ENCODE peak calls at places on chromosomes 4 and X, in seven cellular contexts. One of them, this sample, is unnamed.

GRCh38 chr4:1754336-1754735 is 33.0 kb downstream of the TACC3 start:
- DNase-seq in AG04450: no peak
- DNase-seq in naive thymus-derived CD4-positive, alpha-beta T cell: no peak
- DNase-seq in choroid plexus epithelial cell: peak
- DNase-seq in left lung: no peak
- DNase-seq in tibial artery: no peak
- DNase-seq in mammary epithelial cell: no peak
- DNase-seq in this sample: no peak

GRCh38 chr4:118981839-118982381 is 93.3 kb downstream of the SYNPO2 start:
- DNase-seq in AG04450: peak
- DNase-seq in naive thymus-derived CD4-positive, alpha-beta T cell: peak
- DNase-seq in choroid plexus epithelial cell: peak
- DNase-seq in left lung: no peak
- DNase-seq in tibial artery: no peak
- DNase-seq in mammary epithelial cell: peak
- DNase-seq in this sample: peak

GRCh38 chr4:70997068-70997467 is 3.6 kb downstream of the DCK start:
- DNase-seq in AG04450: no peak
- DNase-seq in naive thymus-derived CD4-positive, alpha-beta T cell: no peak
- DNase-seq in choroid plexus epithelial cell: no peak
- DNase-seq in left lung: no peak
- DNase-seq in tibial artery: no peak
- DNase-seq in mammary epithelial cell: no peak
- DNase-seq in this sample: no peak

GRCh38 chr4:81040175-81040659 is 9.7 kb downstream of the BMP3 start:
- DNase-seq in AG04450: no peak
- DNase-seq in naive thymus-derived CD4-positive, alpha-beta T cell: peak
- DNase-seq in choroid plexus epithelial cell: peak
- DNase-seq in left lung: no peak
- DNase-seq in tibial artery: no peak
- DNase-seq in mammary epithelial cell: peak
- DNase-seq in this sample: no peak

GRCh38 chr4:180057891-180058643 is 2185.1 kb upstream of the TENM3 start:
- DNase-seq in AG04450: no peak
- DNase-seq in naive thymus-derived CD4-positive, alpha-beta T cell: no peak
- DNase-seq in choroid plexus epithelial cell: peak
- DNase-seq in left lung: peak
- DNase-seq in tibial artery: no peak
- DNase-seq in mammary epithelial cell: peak
- DNase-seq in this sample: no peak

GRCh38 chr4:185966997-185967775 is 101.8 kb upstream of the TLR3 start:
- DNase-seq in AG04450: no peak
- DNase-seq in naive thymus-derived CD4-positive, alpha-beta T cell: no peak
- DNase-seq in choroid plexus epithelial cell: peak
- DNase-seq in left lung: no peak
- DNase-seq in tibial artery: no peak
- DNase-seq in mammary epithelial cell: no peak
- DNase-seq in this sample: no peak

GRCh38 chr4:52932586-52933482 is 70.7 kb downstream of the RASL11B start:
- DNase-seq in AG04450: no peak
- DNase-seq in naive thymus-derived CD4-positive, alpha-beta T cell: no peak
- DNase-seq in choroid plexus epithelial cell: peak
- DNase-seq in left lung: no peak
- DNase-seq in tibial artery: no peak
- DNase-seq in mammary epithelial cell: no peak
- DNase-seq in this sample: no peak

GRCh38 chrX:103356897-103357296 is 591 bp downstream of the TCEAL9 start:
- DNase-seq in AG04450: no peak
- DNase-seq in naive thymus-derived CD4-positive, alpha-beta T cell: no peak
- DNase-seq in choroid plexus epithelial cell: no peak
- DNase-seq in left lung: no peak
- DNase-seq in tibial artery: peak
- DNase-seq in mammary epithelial cell: no peak
- DNase-seq in this sample: peak

GRCh38 chr4:128130621-128131020 is 69.5 kb downstream of the LARP1B start:
- DNase-seq in AG04450: no peak
- DNase-seq in naive thymus-derived CD4-positive, alpha-beta T cell: no peak
- DNase-seq in choroid plexus epithelial cell: peak
- DNase-seq in left lung: no peak
- DNase-seq in tibial artery: no peak
- DNase-seq in mammary epithelial cell: peak
- DNase-seq in this sample: no peak

DNA sequence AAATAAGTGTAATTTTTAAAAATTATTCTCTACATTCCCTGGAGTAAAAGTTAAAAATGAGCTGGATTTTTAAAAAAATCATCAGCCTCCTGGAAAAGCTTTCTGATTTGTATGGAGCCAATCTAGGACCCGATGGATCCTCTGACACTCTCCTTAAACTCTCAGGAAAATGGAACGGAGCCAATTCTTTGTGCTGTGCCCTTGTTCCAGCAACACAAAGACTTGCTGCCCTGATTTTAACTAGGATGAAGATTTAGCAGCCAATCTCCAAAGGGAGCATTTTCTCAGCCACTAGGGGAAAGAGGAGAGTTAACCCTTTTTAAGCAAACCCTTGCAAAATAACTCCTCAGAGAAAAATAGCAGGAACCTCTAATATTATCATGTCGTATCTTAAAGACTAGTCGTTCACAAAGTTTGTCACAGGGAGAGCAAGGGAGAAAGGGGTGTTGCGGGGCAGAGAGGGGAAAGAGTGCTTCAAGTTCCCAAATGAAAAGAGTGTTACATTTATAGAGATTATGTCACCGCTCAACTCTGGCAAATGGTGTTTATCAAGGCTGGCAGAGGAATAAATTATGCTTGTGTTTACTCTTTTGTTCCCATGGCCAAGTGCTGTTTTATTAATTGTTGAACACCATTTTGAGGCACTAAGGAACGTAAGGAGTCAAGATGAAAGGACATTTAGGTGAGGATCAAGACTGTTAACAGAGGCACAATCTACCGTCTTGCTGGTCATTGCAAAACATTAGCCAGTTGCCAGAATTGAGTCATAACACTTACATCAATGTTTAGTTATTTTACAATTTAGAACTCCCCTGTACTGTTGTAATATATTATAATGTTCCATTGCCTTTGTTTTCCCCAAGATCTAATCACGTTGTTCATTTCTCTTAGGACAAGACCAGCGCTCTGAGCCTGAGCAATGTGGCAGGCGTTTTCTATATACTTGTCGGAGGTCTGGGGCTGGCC is 250.7 kb downstream of the THOC2 start:
- DNase-seq in AG04450: no peak
- DNase-seq in naive thymus-derived CD4-positive, alpha-beta T cell: no peak
- DNase-seq in choroid plexus epithelial cell: peak
- DNase-seq in left lung: no peak
- DNase-seq in tibial artery: no peak
- DNase-seq in mammary epithelial cell: no peak
- DNase-seq in this sample: no peak
- H3K4me3 ChIP-seq in AG04450: no peak
- H3K4me3 ChIP-seq in naive thymus-derived CD4-positive, alpha-beta T cell: no peak
- H3K4me3 ChIP-seq in choroid plexus epithelial cell: no peak
- H3K4me3 ChIP-seq in left lung: no peak
- H3K4me3 ChIP-seq in tibial artery: no peak
- H3K4me3 ChIP-seq in mammary epithelial cell: no peak
- H3K4me3 ChIP-seq in this sample: no peak

GRCh38 chrX:2710041-2710471 is 19.0 kb downstream of the CD99 start:
- DNase-seq in AG04450: no peak
- DNase-seq in naive thymus-derived CD4-positive, alpha-beta T cell: no peak
- DNase-seq in choroid plexus epithelial cell: peak
- DNase-seq in left lung: no peak
- DNase-seq in tibial artery: no peak
- DNase-seq in mammary epithelial cell: peak
- DNase-seq in this sample: no peak
- H3K4me3 ChIP-seq in AG04450: peak
- H3K4me3 ChIP-seq in naive thymus-derived CD4-positive, alpha-beta T cell: peak
- H3K4me3 ChIP-seq in choroid plexus epithelial cell: peak
- H3K4me3 ChIP-seq in left lung: no peak
- H3K4me3 ChIP-seq in tibial artery: no peak
- H3K4me3 ChIP-seq in mammary epithelial cell: peak
- H3K4me3 ChIP-seq in this sample: no peak

GRCh38 chr4:112881842-112882241 is 167.6 kb upstream of the ANK2 start:
- DNase-seq in AG04450: no peak
- DNase-seq in naive thymus-derived CD4-positive, alpha-beta T cell: no peak
- DNase-seq in choroid plexus epithelial cell: no peak
- DNase-seq in left lung: no peak
- DNase-seq in tibial artery: no peak
- DNase-seq in mammary epithelial cell: no peak
- DNase-seq in this sample: peak
- H3K4me3 ChIP-seq in AG04450: no peak
- H3K4me3 ChIP-seq in naive thymus-derived CD4-positive, alpha-beta T cell: no peak
- H3K4me3 ChIP-seq in choroid plexus epithelial cell: no peak
- H3K4me3 ChIP-seq in left lung: no peak
- H3K4me3 ChIP-seq in tibial artery: peak
- H3K4me3 ChIP-seq in mammary epithelial cell: no peak
- H3K4me3 ChIP-seq in this sample: peak

DNA sequence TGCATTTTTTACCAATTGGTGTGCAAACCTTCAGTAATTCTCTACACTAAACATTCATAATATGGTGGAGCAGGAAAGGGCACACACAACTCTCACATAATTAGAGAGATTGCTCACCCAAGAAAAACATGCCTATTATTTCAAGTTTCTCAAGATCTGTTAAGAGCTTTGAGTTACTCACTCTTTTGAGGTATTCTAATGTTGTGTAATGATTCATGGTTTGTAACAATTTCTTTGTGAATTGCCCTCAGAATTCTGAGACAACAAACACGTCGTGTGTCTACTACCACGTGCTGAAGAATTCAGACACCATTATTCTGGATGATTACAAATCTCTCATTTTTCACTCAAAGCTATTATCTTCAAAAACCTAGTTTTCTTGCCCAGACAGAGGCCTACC is 82.8 kb downstream of the PDGFC start:
- DNase-seq in AG04450: no peak
- DNase-seq in naive thymus-derived CD4-positive, alpha-beta T cell: no peak
- DNase-seq in choroid plexus epithelial cell: peak
- DNase-seq in left lung: no peak
- DNase-seq in tibial artery: no peak
- DNase-seq in mammary epithelial cell: peak
- DNase-seq in this sample: no peak
- H3K4me3 ChIP-seq in AG04450: no peak
- H3K4me3 ChIP-seq in naive thymus-derived CD4-positive, alpha-beta T cell: no peak
- H3K4me3 ChIP-seq in choroid plexus epithelial cell: no peak
- H3K4me3 ChIP-seq in left lung: no peak
- H3K4me3 ChIP-seq in tibial artery: no peak
- H3K4me3 ChIP-seq in mammary epithelial cell: no peak
- H3K4me3 ChIP-seq in this sample: no peak

DNA sequence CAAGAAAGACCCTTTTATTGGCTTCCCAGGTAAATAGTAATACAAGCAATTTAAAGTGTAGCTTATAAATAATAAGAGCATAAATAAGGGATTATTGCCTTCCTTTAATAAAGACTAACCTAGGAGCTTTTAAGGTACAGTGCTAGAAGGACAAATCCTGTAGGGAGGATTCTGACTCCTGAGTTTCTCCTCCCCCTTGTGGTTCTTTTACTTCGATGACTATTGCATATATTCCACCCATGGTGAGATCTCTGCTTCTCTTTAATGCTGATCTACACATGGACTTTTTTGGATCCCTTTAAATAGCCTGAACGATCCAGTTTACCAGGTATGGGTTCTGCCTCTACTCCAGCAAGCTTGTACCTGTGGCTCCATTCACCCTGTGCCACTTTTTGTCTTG is 2.5 kb downstream of the GALNT7 start:
- DNase-seq in AG04450: no peak
- DNase-seq in naive thymus-derived CD4-positive, alpha-beta T cell: no peak
- DNase-seq in choroid plexus epithelial cell: peak
- DNase-seq in left lung: no peak
- DNase-seq in tibial artery: no peak
- DNase-seq in mammary epithelial cell: peak
- DNase-seq in this sample: no peak
- H3K4me3 ChIP-seq in AG04450: peak
- H3K4me3 ChIP-seq in naive thymus-derived CD4-positive, alpha-beta T cell: no peak
- H3K4me3 ChIP-seq in choroid plexus epithelial cell: no peak
- H3K4me3 ChIP-seq in left lung: no peak
- H3K4me3 ChIP-seq in tibial artery: no peak
- H3K4me3 ChIP-seq in mammary epithelial cell: no peak
- H3K4me3 ChIP-seq in this sample: no peak

DNA sequence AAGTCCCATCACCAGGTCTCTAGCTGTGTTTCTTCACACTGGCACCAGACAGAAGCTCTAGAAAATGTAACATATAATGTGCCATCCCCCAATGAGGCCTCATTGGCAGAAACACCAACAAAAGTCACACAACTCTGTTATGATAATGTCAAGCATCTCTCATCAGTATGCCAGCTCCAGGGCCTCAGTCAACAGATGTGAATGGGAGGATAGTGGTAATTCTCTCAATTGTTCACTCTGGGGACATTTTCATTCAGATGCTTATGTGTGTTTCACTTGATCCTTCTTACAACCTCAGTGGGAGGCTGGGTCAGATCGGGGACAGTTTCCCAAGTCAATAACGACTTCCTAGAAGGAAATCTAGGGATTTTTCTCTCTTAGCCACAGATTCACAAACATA is 57.5 kb upstream of the SCOC start:
- DNase-seq in AG04450: no peak
- DNase-seq in naive thymus-derived CD4-positive, alpha-beta T cell: no peak
- DNase-seq in choroid plexus epithelial cell: no peak
- DNase-seq in left lung: no peak
- DNase-seq in tibial artery: no peak
- DNase-seq in mammary epithelial cell: no peak
- DNase-seq in this sample: no peak
- H3K4me3 ChIP-seq in AG04450: no peak
- H3K4me3 ChIP-seq in naive thymus-derived CD4-positive, alpha-beta T cell: no peak
- H3K4me3 ChIP-seq in choroid plexus epithelial cell: no peak
- H3K4me3 ChIP-seq in left lung: no peak
- H3K4me3 ChIP-seq in tibial artery: no peak
- H3K4me3 ChIP-seq in mammary epithelial cell: no peak
- H3K4me3 ChIP-seq in this sample: no peak

GRCh38 chr4:86294883-86295282 is 65.0 kb downstream of the MAPK10 start:
- DNase-seq in AG04450: no peak
- DNase-seq in naive thymus-derived CD4-positive, alpha-beta T cell: no peak
- DNase-seq in choroid plexus epithelial cell: no peak
- DNase-seq in left lung: no peak
- DNase-seq in tibial artery: no peak
- DNase-seq in mammary epithelial cell: no peak
- DNase-seq in this sample: no peak
- H3K4me3 ChIP-seq in AG04450: no peak
- H3K4me3 ChIP-seq in naive thymus-derived CD4-positive, alpha-beta T cell: no peak
- H3K4me3 ChIP-seq in choroid plexus epithelial cell: no peak
- H3K4me3 ChIP-seq in left lung: no peak
- H3K4me3 ChIP-seq in tibial artery: no peak
- H3K4me3 ChIP-seq in mammary epithelial cell: no peak
- H3K4me3 ChIP-seq in this sample: no peak

DNA sequence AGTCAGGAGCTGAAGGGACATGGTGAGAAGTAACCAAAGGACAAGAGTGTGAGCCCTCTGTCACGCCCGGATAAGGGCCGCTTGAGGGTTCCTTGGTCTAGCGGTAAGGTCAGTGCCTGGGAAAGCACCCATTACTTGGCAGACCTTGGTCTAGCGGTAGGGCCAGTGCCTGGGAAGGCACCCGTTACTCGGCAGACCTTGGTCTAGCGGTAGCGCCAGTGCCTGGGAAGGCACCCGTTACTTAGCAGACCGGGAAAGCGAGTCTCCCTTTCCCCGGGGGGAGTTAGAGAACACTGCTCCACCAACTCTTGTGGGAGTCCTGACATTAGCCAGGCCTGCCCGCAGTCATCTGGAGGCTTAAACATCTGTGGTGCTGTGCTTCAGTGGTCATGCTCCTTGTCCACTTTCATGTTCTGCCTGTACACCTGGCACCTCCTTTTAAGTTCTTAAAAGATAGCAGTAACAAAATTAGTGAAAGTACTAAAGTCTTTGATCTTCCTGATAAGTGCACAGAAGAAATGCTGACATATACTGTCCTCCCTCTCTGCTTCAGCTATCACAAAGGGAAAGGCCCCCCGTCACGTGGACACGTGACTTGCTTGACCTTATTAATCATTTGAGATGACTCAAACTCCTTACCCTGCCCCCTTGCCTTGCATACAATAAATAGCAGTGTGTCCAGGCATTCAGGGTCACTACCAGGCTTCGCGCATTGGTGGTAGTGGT is 9.4 kb upstream of the SEC24B start:
- DNase-seq in AG04450: no peak
- DNase-seq in naive thymus-derived CD4-positive, alpha-beta T cell: no peak
- DNase-seq in choroid plexus epithelial cell: no peak
- DNase-seq in left lung: no peak
- DNase-seq in tibial artery: no peak
- DNase-seq in mammary epithelial cell: no peak
- DNase-seq in this sample: no peak
- H3K4me3 ChIP-seq in AG04450: no peak
- H3K4me3 ChIP-seq in naive thymus-derived CD4-positive, alpha-beta T cell: no peak
- H3K4me3 ChIP-seq in choroid plexus epithelial cell: no peak
- H3K4me3 ChIP-seq in left lung: no peak
- H3K4me3 ChIP-seq in tibial artery: no peak
- H3K4me3 ChIP-seq in mammary epithelial cell: no peak
- H3K4me3 ChIP-seq in this sample: no peak